ENCODE peak calls at places on chromosomes 11 and 22, in five cellular contexts. One of them, this sample, is unnamed.

GRCh38 chr11:126115253-126115540 is 52.5 kb upstream of the CDON start:
- DNase-seq in RWPE1: no peak
- DNase-seq in tibial nerve: peak
- DNase-seq in activated CD8-positive, alpha-beta memory T cell treated with anti-CD3 and anti-CD28 coated beads for 4 hours: no peak
- DNase-seq in GM10248: no peak
- DNase-seq in this sample: no peak

GRCh38 chr22:35697142-35697541 is 20.5 kb upstream of the APOL5 start:
- DNase-seq in RWPE1: no peak
- DNase-seq in tibial nerve: no peak
- DNase-seq in activated CD8-positive, alpha-beta memory T cell treated with anti-CD3 and anti-CD28 coated beads for 4 hours: no peak
- DNase-seq in GM10248: no peak
- DNase-seq in this sample: no peak

GRCh38 chr22:19180234-19180633 is 1.7 kb upstream of the SLC25A1 start:
- DNase-seq in RWPE1: no peak
- DNase-seq in tibial nerve: no peak
- DNase-seq in activated CD8-positive, alpha-beta memory T cell treated with anti-CD3 and anti-CD28 coated beads for 4 hours: no peak
- DNase-seq in GM10248: no peak
- DNase-seq in this sample: no peak

GRCh38 chr11:47667135-47667534 is 24.8 kb upstream of the MTCH2 start:
- DNase-seq in RWPE1: no peak
- DNase-seq in tibial nerve: no peak
- DNase-seq in activated CD8-positive, alpha-beta memory T cell treated with anti-CD3 and anti-CD28 coated beads for 4 hours: no peak
- DNase-seq in GM10248: no peak
- DNase-seq in this sample: no peak

GRCh38 chr11:46930089-46930488 is 6.5 kb upstream of the CSTPP1 start:
- DNase-seq in RWPE1: no peak
- DNase-seq in tibial nerve: no peak
- DNase-seq in activated CD8-positive, alpha-beta memory T cell treated with anti-CD3 and anti-CD28 coated beads for 4 hours: no peak
- DNase-seq in GM10248: no peak
- DNase-seq in this sample: no peak

GRCh38 chr11:19200410-19201201 is 1.2 kb downstream of the CSRP3 start:
- DNase-seq in RWPE1: peak
- DNase-seq in tibial nerve: no peak
- DNase-seq in activated CD8-positive, alpha-beta memory T cell treated with anti-CD3 and anti-CD28 coated beads for 4 hours: no peak
- DNase-seq in GM10248: no peak
- DNase-seq in this sample: peak

GRCh38 chr11:47061429-47062178 is 115.1 kb downstream of the ARFGAP2 start:
- DNase-seq in RWPE1: no peak
- DNase-seq in tibial nerve: no peak
- DNase-seq in activated CD8-positive, alpha-beta memory T cell treated with anti-CD3 and anti-CD28 coated beads for 4 hours: no peak
- DNase-seq in GM10248: no peak
- DNase-seq in this sample: no peak

GRCh38 chr11:2582958-2583604 is 116.7 kb downstream of the KCNQ1OT1 start:
- DNase-seq in RWPE1: no peak
- DNase-seq in tibial nerve: peak
- DNase-seq in activated CD8-positive, alpha-beta memory T cell treated with anti-CD3 and anti-CD28 coated beads for 4 hours: no peak
- DNase-seq in GM10248: no peak
- DNase-seq in this sample: no peak

GRCh38 chr11:101445761-101446160 is 138.0 kb downstream of the TRPC6 start:
- DNase-seq in RWPE1: no peak
- DNase-seq in tibial nerve: no peak
- DNase-seq in activated CD8-positive, alpha-beta memory T cell treated with anti-CD3 and anti-CD28 coated beads for 4 hours: no peak
- DNase-seq in GM10248: no peak
- DNase-seq in this sample: no peak

GRCh38 chr11:66619080-66619554 is 2.7 kb downstream of the RBM14 start:
- DNase-seq in RWPE1: peak
- DNase-seq in tibial nerve: no peak
- DNase-seq in activated CD8-positive, alpha-beta memory T cell treated with anti-CD3 and anti-CD28 coated beads for 4 hours: no peak
- DNase-seq in GM10248: peak
- DNase-seq in this sample: no peak

GRCh38 chr11:57936050-57936418 is 87.6 kb upstream of the OR9Q1 start:
- DNase-seq in RWPE1: no peak
- DNase-seq in tibial nerve: no peak
- DNase-seq in activated CD8-positive, alpha-beta memory T cell treated with anti-CD3 and anti-CD28 coated beads for 4 hours: no peak
- DNase-seq in GM10248: no peak
- DNase-seq in this sample: no peak

GRCh38 chr22:28283025-28283654 is 364.1 kb upstream of the PITPNB start:
- DNase-seq in RWPE1: no peak
- DNase-seq in tibial nerve: no peak
- DNase-seq in activated CD8-positive, alpha-beta memory T cell treated with anti-CD3 and anti-CD28 coated beads for 4 hours: no peak
- DNase-seq in GM10248: no peak
- DNase-seq in this sample: no peak

GRCh38 chr11:104713366-104713765 is 184.9 kb downstream of the CASP12 start:
- DNase-seq in RWPE1: no peak
- DNase-seq in tibial nerve: no peak
- DNase-seq in activated CD8-positive, alpha-beta memory T cell treated with anti-CD3 and anti-CD28 coated beads for 4 hours: no peak
- DNase-seq in GM10248: no peak
- DNase-seq in this sample: peak

GRCh38 chr11:69378303-69379141 is 84.6 kb downstream of the MYEOV start:
- DNase-seq in RWPE1: no peak
- DNase-seq in tibial nerve: peak
- DNase-seq in activated CD8-positive, alpha-beta memory T cell treated with anti-CD3 and anti-CD28 coated beads for 4 hours: no peak
- DNase-seq in GM10248: no peak
- DNase-seq in this sample: no peak

GRCh38 chr11:130798280-130798679 is 118.0 kb downstream of the SNX19 start:
- DNase-seq in RWPE1: peak
- DNase-seq in tibial nerve: no peak
- DNase-seq in activated CD8-positive, alpha-beta memory T cell treated with anti-CD3 and anti-CD28 coated beads for 4 hours: no peak
- DNase-seq in GM10248: no peak
- DNase-seq in this sample: peak

GRCh38 chr11:126080206-126080941 is 17.7 kb upstream of the CDON start:
- DNase-seq in RWPE1: no peak
- DNase-seq in tibial nerve: no peak
- DNase-seq in activated CD8-positive, alpha-beta memory T cell treated with anti-CD3 and anti-CD28 coated beads for 4 hours: no peak
- DNase-seq in GM10248: no peak
- DNase-seq in this sample: no peak

GRCh38 chr11:57777969-57778317 is 16.3 kb downstream of the CTNND1 start:
- DNase-seq in RWPE1: no peak
- DNase-seq in tibial nerve: no peak
- DNase-seq in activated CD8-positive, alpha-beta memory T cell treated with anti-CD3 and anti-CD28 coated beads for 4 hours: no peak
- DNase-seq in GM10248: no peak
- DNase-seq in this sample: no peak

GRCh38 chr11:9092846-9093778 is 1.7 kb upstream of the SCUBE2 start:
- DNase-seq in RWPE1: no peak
- DNase-seq in tibial nerve: no peak
- DNase-seq in activated CD8-positive, alpha-beta memory T cell treated with anti-CD3 and anti-CD28 coated beads for 4 hours: no peak
- DNase-seq in GM10248: no peak
- DNase-seq in this sample: no peak